ENCODE peak calls at places on chromosomes 11 and 22, in seven cellular contexts. L, N, X, P, J, C and Z are unnamed samples.

GRCh38 chr11:11946878-11947277 is 61.5 kb downstream of the DKK3 start:
- DNase-seq in C (no peak), L (no peak), N (no peak), X (no peak), J (no peak), P (no peak), Z (no peak)

GRCh38 chr11:69880041-69880802 is 61.0 kb upstream of the FGF3 start:
- DNase-seq in P (no peak), J (no peak), N (peak; percentile 17), L (no peak), C (no peak), X (no peak), Z (no peak)

GRCh38 chr22:36081023-36081431 is 52.4 kb upstream of the RBFOX2 start:
- DNase-seq in N (no peak), P (no peak), L (peak; percentile 91), J (peak; percentile 58), X (no peak), C (no peak), Z (no peak)

GRCh38 chr22:31739795-31740201 is 10.1 kb downstream of the PRR14L start:
- DNase-seq in J (no peak), X (no peak), N (no peak), L (no peak), P (no peak), C (no peak), Z (no peak)

GRCh38 chr11:74232316-74232950 is 61.3 kb downstream of the PPME1 start:
- DNase-seq in C (peak; percentile 26), X (no peak), N (no peak), L (no peak), P (no peak), J (no peak), Z (peak; percentile 7)

GRCh38 chr11:131762346-131763110 is 392.1 kb downstream of the NTM start:
- DNase-seq in X (no peak), C (no peak), J (no peak), N (no peak), L (peak; percentile 84), P (no peak), Z (no peak)

GRCh38 chr11:16924826-16925494 is 89.3 kb downstream of the PLEKHA7 start:
- DNase-seq in L (no peak), X (peak; percentile 96), C (no peak), P (no peak), N (peak; percentile 88), J (peak; percentile 63), Z (no peak)

GRCh38 chr22:22721681-22722309 is 77.4 kb downstream of the GGTLC2 start:
- DNase-seq in P (no peak), N (no peak), X (peak; percentile 68), C (peak; percentile 44), L (no peak), J (no peak), Z (no peak)

GRCh38 chr22:40603088-40603605 is 33.4 kb downstream of the MRTFA start:
- DNase-seq in P (no peak), C (no peak), X (peak; percentile 50), L (no peak), J (no peak), N (no peak), Z (no peak)

GRCh38 chr11:100176456-100176855 is 510.6 kb upstream of the ARHGAP42 start:
- DNase-seq in N (no peak), C (no peak), X (no peak), L (no peak), J (no peak), P (no peak), Z (no peak)

GRCh38 chr11:100177651-100178050 is 509.4 kb upstream of the ARHGAP42 start:
- DNase-seq in N (no peak), J (no peak), P (no peak), L (no peak), C (no peak), X (no peak), Z (no peak)
- H3K9me3 ChIP-seq in N (peaks cover 2% of the 10 kb centered on the region), J (no peaks in the 10 kb centered on the region), P (no peaks in the 10 kb centered on the region), L (no peaks in the 10 kb centered on the region), C (no peaks in the 10 kb centered on the region), X (no peaks in the 10 kb centered on the region), Z (no peaks in the 10 kb centered on the region)

GRCh38 chr22:44365196-44365802 is 52.5 kb upstream of the SHISAL1 start:
- DNase-seq in N (peak; percentile 15), C (no peak), P (no peak), J (peak; percentile 21), X (no peak), L (no peak), Z (no peak)
- H3K4me1 ChIP-seq in N (no peaks in the 10 kb centered on the region), C (no peaks in the 10 kb centered on the region), P (peaks cover 45% of the 10 kb centered on the region), J (peaks cover 7% of the 10 kb centered on the region), X (peaks cover 41% of the 10 kb centered on the region), L (peaks cover 47% of the 10 kb centered on the region), Z (no peaks in the 10 kb centered on the region)

GRCh38 chr11:126137146-126137545 is 74.3 kb downstream of the RPUSD4 start:
- DNase-seq in P (no peak), J (no peak), N (no peak), X (no peak), C (no peak), L (no peak), Z (no peak)
- H3K4me3 ChIP-seq in P (no peak overlapping the region), J (no peak overlapping the region), N (no peak overlapping the region), X (no peak overlapping the region), C (no peak overlapping the region), L (no peak overlapping the region), Z (no peak overlapping the region)

GRCh38 chr11:97772696-97773095 is 1248.1 kb upstream of the CNTN5 start:
- DNase-seq in C (no peak), N (no peak), X (no peak), L (no peak), J (no peak), P (no peak), Z (no peak)

GRCh38 chr11:97764605-97765004 is 1256.1 kb upstream of the CNTN5 start:
- DNase-seq in N (no peak), P (no peak), C (no peak), L (no peak), X (no peak), J (no peak), Z (no peak)

DNA sequence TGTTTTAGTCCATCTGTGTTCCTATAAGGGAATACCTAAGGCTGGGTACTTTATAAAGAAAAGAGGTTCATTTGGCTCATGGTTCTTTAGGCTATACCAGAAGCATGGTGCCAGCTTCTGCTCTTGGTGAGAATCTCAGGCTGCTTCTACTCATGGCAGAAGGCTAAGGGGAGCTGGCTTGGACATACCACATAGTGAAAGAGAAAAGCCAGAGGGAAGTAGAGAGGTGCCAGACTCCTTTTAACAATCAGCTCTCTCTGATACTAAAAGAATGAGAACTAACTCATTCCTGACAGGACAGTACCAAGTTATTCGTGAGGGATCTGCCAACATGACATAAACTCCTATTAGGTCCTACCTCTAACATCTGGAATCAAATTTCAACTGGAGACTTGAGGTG is 1250.2 kb upstream of the CNTN5 start:
- DNase-seq in C (no peak), P (no peak), X (no peak), J (no peak), L (no peak), N (no peak), Z (no peak)
- H3K9me3 ChIP-seq in C (no peaks in the 10 kb centered on the region), P (no peaks in the 10 kb centered on the region), X (peaks cover 13% of the 10 kb centered on the region), J (peaks cover 2% of the 10 kb centered on the region), L (no peaks in the 10 kb centered on the region), N (peaks cover 39% of the 10 kb centered on the region), Z (no peaks in the 10 kb centered on the region)

GRCh38 chr22:45999379-45999971 is 22.5 kb upstream of the WNT7B start:
- DNase-seq in J (no peak), P (no peak), L (no peak), X (no peak), N (no peak), C (no peak), Z (no peak)
- H3K4me1 ChIP-seq in J (no peaks in the 10 kb centered on the region), P (peaks cover 77% of the 10 kb centered on the region), L (peaks cover 68% of the 10 kb centered on the region), X (peaks cover 24% of the 10 kb centered on the region), N (peaks cover 19% of the 10 kb centered on the region), C (peaks cover 16% of the 10 kb centered on the region), Z (peaks cover 2% of the 10 kb centered on the region)

GRCh38 chr11:102047305-102047924 is at the start of gene CFAP300:
- DNase-seq in L (peak; percentile 89), J (peak; percentile 96), C (peak; percentile 27), P (peak; percentile 4), N (peak; percentile 84), X (peak; percentile 77), Z (no peak)
- H3K4me3 ChIP-seq in L (peak within 1 kb of the TSS; percentile 71), J (peak within 1 kb of the TSS; percentile 56), C (peak within 1 kb of the TSS; percentile 23), P (peak within 1 kb of the TSS; percentile 72), N (no peak within 1 kb of the TSS), X (peak within 1 kb of the TSS; percentile 78), Z (peak within 1 kb of the TSS; percentile 37)

GRCh38 chr22:47328550-47329243 is 566.2 kb downstream of the TBC1D22A start:
- DNase-seq in P (no peak), J (no peak), N (no peak), X (peak; percentile 91), C (no peak), L (peak; percentile 77), Z (no peak)
- H3K9me3 ChIP-seq in P (no peaks in the 10 kb centered on the region), J (peaks cover 5% of the 10 kb centered on the region), N (no peaks in the 10 kb centered on the region), X (no peaks in the 10 kb centered on the region), C (no peaks in the 10 kb centered on the region), L (no peaks in the 10 kb centered on the region), Z (no peaks in the 10 kb centered on the region)

DNA sequence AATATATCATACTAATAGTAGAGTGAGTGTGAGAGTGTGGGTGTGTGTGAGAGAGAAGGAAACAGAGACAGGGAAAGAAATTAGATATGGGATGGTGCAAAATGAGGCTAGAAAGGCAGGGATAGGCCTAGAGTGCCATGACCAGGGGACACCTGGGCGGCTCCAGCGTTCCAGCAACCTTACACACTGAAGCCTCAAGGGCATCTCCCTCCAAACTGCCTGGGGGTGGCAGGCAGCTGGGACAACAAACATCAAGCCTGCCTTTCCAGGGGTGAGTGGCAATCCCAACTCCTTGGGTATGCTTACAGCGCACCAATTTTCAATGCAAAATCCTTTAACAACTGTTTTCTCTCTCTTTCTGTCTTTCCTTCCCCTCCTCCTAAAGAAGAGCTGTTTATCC is 90.0 kb downstream of the RPL27A start:
- DNase-seq in L (no peak), P (no peak), C (no peak), J (no peak), N (no peak), X (no peak), Z (no peak)
- H3K4me1 ChIP-seq in L (peaks cover 84% of the 10 kb centered on the region), P (peaks cover 99% of the 10 kb centered on the region), C (no peaks in the 10 kb centered on the region), J (peaks cover 9% of the 10 kb centered on the region), N (peaks cover 9% of the 10 kb centered on the region), X (peaks cover 29% of the 10 kb centered on the region), Z (no peaks in the 10 kb centered on the region)

DNA sequence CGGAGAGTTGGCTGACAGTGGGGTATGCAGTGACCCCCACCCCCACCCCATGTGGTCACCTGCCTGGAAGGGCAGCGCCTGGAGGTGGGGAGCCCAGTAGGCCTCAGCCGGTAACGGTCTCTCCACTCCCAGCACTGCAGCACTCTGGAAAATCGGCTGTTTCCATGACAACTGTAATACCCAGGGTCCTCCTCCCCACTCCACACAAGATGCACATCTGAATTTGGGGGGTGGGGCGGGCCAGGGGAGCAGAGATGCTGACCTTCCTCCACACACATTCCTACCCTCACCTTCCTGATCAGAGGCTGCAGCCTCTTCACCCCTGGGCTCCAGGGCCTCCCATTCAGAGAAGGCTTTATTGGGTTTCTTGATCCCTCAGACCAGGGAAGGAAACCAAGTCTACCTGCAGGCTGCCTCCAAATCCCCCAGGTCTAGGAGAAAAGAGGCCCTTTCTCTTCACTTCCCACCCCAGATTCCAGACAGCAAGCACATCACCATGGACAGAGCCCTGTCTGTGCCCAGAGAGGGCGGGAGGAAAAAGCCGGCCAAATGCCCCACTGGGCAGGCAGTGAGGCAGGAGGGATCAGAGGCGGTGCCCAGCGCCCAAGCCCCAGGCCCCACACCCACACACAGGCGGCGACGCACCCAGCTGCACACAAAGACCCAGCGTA is 46.5 kb downstream of the SLC22A12 start:
- DNase-seq in L (no peak), N (no peak), P (no peak), X (no peak), J (no peak), C (no peak), Z (no peak)
- H3K4me3 ChIP-seq in L (peak overlapping the region; percentile 15), N (no peak overlapping the region), P (peak overlapping the region; percentile 36), X (no peak overlapping the region), J (no peak overlapping the region), C (no peak overlapping the region), Z (no peak overlapping the region)